ENCODE peak calls at places on chromosomes 12 and 14, in six cellular contexts. S is lower lobe of right lung; U is neural progenitor cell; Y is IMR-90; P is body of pancreas; E is CD8-positive, alpha-beta T cell. J is an unnamed sample.

GRCh38 chr12:46526231-46526630 is 153.7 kb upstream of the SLC38A2 start:
- DNase-seq in S (no peak), U (no peak), Y (no peak), P (no peak), E (no peak), J (no peak)

GRCh38 chr12:107360472-107360871 is 267.1 kb upstream of the CRY1 start:
- DNase-seq in S (no peak), U (no peak), Y (no peak), P (no peak), E (no peak), J (no peak)

GRCh38 chr12:131380220-131380957 is 330.5 kb upstream of the SFSWAP start:
- DNase-seq in S (no peak), U (peak; percentile 31), Y (no peak), P (no peak), E (no peak), J (no peak)

GRCh38 chr12:3545121-3545796 is 54.3 kb downstream of the PRMT8 start:
- DNase-seq in S (no peak), U (no peak), Y (no peak), P (no peak), E (no peak), J (no peak)

GRCh38 chr12:132156145-132156709 is 12.0 kb downstream of the NOC4L start:
- DNase-seq in S (no peak), U (no peak), Y (no peak), P (no peak), E (no peak), J (no peak)

GRCh38 chr12:126781593-126781992 is 1485.4 kb upstream of the TMEM132C start:
- DNase-seq in S (no peak), U (no peak), Y (no peak), P (no peak), E (no peak), J (no peak)

GRCh38 chr12:115687094-115687493 is 590.4 kb downstream of the MED13L start:
- DNase-seq in S (no peak), U (no peak), Y (no peak), P (no peak), E (no peak), J (no peak)

GRCh38 chr12:89343127-89343526 is 9.2 kb downstream of the DUSP6 start:
- DNase-seq in S (no peak), U (no peak), Y (no peak), P (peak; percentile 63), E (no peak), J (no peak)

GRCh38 chr12:72535591-72535990 is 263.4 kb downstream of the TRHDE start:
- DNase-seq in S (no peak), U (no peak), Y (no peak), P (no peak), E (no peak), J (no peak)

GRCh38 chr12:108309674-108310312 is 29.3 kb downstream of the CMKLR1 start:
- DNase-seq in S (no peak), U (no peak), Y (no peak), P (no peak), E (no peak), J (no peak)

GRCh38 chr14:42961509-42961908 is 1354.8 kb downstream of the LRFN5 start:
- DNase-seq in S (no peak), U (no peak), Y (no peak), P (no peak), E (no peak), J (no peak)

GRCh38 chr14:71890541-71890940 is 41.7 kb upstream of the RGS6 start:
- DNase-seq in S (no peak), U (no peak), Y (no peak), P (no peak), E (no peak), J (no peak)

GRCh38 chr12:83939718-83940117 is 972.9 kb downstream of the SLC6A15 start:
- DNase-seq in S (no peak), U (no peak), Y (no peak), P (no peak), E (no peak), J (no peak)

GRCh38 chr14:35213869-35214387 is 78.3 kb upstream of the PSMA6 start:
- DNase-seq in S (no peak), U (no peak), Y (peak; percentile 47), P (no peak), E (no peak), J (no peak)

GRCh38 chr14:101120636-101121398 is 217.3 kb upstream of the RTL1 start:
- DNase-seq in S (peak; percentile 81), U (no peak), Y (no peak), P (no peak), E (no peak), J (no peak)

GRCh38 chr14:95553141-95553540 is 18.3 kb downstream of the GLRX5 start:
- DNase-seq in S (no peak), U (no peak), Y (no peak), P (no peak), E (no peak), J (no peak)

GRCh38 chr12:107349008-107349747 is 255.8 kb upstream of the CRY1 start:
- DNase-seq in S (no peak), U (peak; percentile 24), Y (peak; percentile 91), P (peak; percentile 57), E (no peak), J (no peak)

GRCh38 chr12:132433641-132434395 is 56.1 kb upstream of the FBRSL1 start:
- DNase-seq in S (no peak), U (no peak), Y (no peak), P (peak; percentile 75), E (no peak), J (no peak)

GRCh38 chr12:120497524-120498150 is 1.7 kb downstream of the DYNLL1 start:
- DNase-seq in S (no peak), U (no peak), Y (peak; percentile 41), P (no peak), E (no peak), J (no peak)

GRCh38 chr12:130526813-130527212 is 189.1 kb downstream of the PIWIL1 start:
- DNase-seq in S (no peak), U (peak; percentile 82), Y (no peak), P (no peak), E (no peak), J (no peak)

GRCh38 chr12:88325828-88326214 is 183.7 kb downstream of the TMTC3 start:
- DNase-seq in S (no peak), U (no peak), Y (peak; percentile 71), P (no peak), E (no peak), J (no peak)

GRCh38 chr12:4862809-4863208 is 46.9 kb upstream of the KCNA1 start:
- DNase-seq in S (no peak), U (no peak), Y (no peak), P (no peak), E (no peak), J (no peak)

GRCh38 chr12:106720696-106721095 is 53.8 kb upstream of the RIC8B start:
- DNase-seq in S (no peak), U (no peak), Y (no peak), P (no peak), E (no peak), J (no peak)

GRCh38 chr12:113683566-113683965 is 211.9 kb upstream of the LHX5 start:
- DNase-seq in S (no peak), U (no peak), Y (no peak), P (no peak), E (no peak), J (no peak)

GRCh38 chr14:51239813-51240803 is at the start of gene TMX1:
- DNase-seq in S (peak; percentile 95), U (peak; percentile 99), Y (peak; percentile 99), P (peak; percentile 99), E (peak; percentile 79), J (peak; percentile 98)

GRCh38 chr14:51240804-51241380 is 845 bp downstream of the TMX1 start:
- DNase-seq in S (no peak), U (no peak), Y (no peak), P (no peak), E (no peak), J (no peak)

GRCh38 chr14:51246032-51246431 is 6.0 kb downstream of the TMX1 start:
- DNase-seq in S (no peak), U (no peak), Y (no peak), P (no peak), E (no peak), J (no peak)

GRCh38 chr14:51244591-51244990 is 4.5 kb downstream of the TMX1 start:
- DNase-seq in S (no peak), U (no peak), Y (no peak), P (no peak), E (no peak), J (no peak)

GRCh38 chr14:51242545-51243490 is 2.8 kb downstream of the TMX1 start:
- DNase-seq in S (no peak), U (peak; percentile 45), Y (no peak), P (no peak), E (no peak), J (no peak)
- H3K27ac ChIP-seq in S (no peak overlapping the region), U (peak overlapping the region; percentile 2), Y (no peak overlapping the region), P (no peak overlapping the region), E (no peak overlapping the region), J (peak overlapping the region; percentile 26)

DNA sequence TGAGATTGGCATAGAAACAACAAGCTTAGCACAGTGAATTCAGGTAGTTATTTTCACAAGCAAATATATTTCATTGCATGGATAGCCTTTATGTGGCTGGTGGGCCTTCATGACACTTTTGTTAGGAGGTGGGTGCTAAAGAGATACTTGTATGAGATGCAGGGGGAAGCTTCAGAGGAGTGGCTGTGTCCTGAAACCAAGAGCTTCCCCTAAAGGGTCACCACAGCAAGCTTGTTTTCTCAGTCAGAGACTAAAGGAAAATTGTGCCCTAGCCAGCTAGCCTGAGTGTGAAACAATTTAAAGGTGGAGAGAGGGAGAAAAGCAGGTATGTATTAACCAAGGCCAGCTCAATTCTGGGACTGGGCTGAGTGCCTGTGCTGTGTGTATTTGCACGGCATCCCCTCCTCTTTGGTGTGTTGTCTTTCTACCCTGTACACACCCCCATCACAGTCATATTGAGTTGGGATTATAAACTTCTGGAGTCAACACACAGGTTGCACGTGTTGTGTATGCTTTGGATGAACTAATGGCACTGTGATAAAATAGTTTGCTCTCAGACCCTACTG is 79.2 kb downstream of the RASSF8 start:
- DNase-seq in S (no peak), U (no peak), Y (no peak), P (no peak), E (no peak), J (no peak)
- H3K27ac ChIP-seq in S (no peak overlapping the region), U (no peak overlapping the region), Y (no peak overlapping the region), P (peak overlapping the region; percentile 36), E (no peak overlapping the region), J (no peak overlapping the region)

DNA sequence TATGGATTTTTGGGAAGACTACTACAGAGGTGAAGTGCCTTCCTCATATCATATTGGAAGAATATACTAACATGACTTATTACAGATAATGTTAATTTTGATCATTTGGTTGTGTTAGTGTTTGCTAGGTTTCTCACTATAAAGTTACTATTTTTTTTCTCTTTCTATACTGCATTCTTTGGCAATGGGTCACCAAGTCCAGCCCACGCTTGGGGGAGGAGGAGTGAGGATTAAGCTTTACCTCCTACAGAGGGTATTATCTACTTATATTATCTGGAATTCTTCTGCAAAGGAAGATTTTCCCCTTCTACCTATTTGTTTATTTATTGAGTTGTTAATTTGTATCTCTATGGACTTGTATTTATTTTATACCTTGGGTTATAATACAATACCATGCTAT is 31.5 kb downstream of the SCN8A start:
- DNase-seq in S (no peak), U (no peak), Y (peak; percentile 63), P (no peak), E (no peak), J (no peak)
- H3K27ac ChIP-seq in S (no peak overlapping the region), U (no peak overlapping the region), Y (no peak overlapping the region), P (no peak overlapping the region), E (no peak overlapping the region), J (no peak overlapping the region)

GRCh38 chr12:80805106-80805505 is 88.4 kb downstream of the MYF5 start:
- DNase-seq in S (no peak), U (no peak), Y (peak; percentile 49), P (no peak), E (no peak), J (no peak)

GRCh38 chr12:80807640-80808288 is 91.1 kb downstream of the MYF5 start:
- DNase-seq in S (no peak), U (no peak), Y (peak; percentile 18), P (no peak), E (no peak), J (no peak)

GRCh38 chr12:80802652-80803051 is 85.9 kb downstream of the MYF5 start:
- DNase-seq in S (no peak), U (no peak), Y (no peak), P (no peak), E (no peak), J (no peak)
- H3K27ac ChIP-seq in S (no peak overlapping the region), U (no peak overlapping the region), Y (no peak overlapping the region), P (no peak overlapping the region), E (no peak overlapping the region), J (no peak overlapping the region)